ENCODE peak calls at places on chromosomes 2 and 18, in four cellular contexts. R, F, S and Z are unnamed samples. For H3K4me1, the result is how much of the 10 kb centered on the place peaks cover.

GRCh38 chr2:186755066-186755465 is 61.2 kb downstream of the FAM171B start:
- DNase-seq in S (no peak), F (no peak), R (no peak), Z (no peak)

GRCh38 chr2:219182331-219183150 is 4.5 kb downstream of the RETREG2 start:
- DNase-seq in R (no peak), S (no peak), F (no peak), Z (no peak)

GRCh38 chr18:46042571-46043123 is 29.4 kb downstream of the PSTPIP2 start:
- DNase-seq in S (peak), R (no peak), F (no peak), Z (no peak)

GRCh38 chr2:75190271-75190990 is 8.9 kb downstream of the TACR1 start:
- DNase-seq in R (no peak), F (no peak), S (no peak), Z (no peak)

GRCh38 chr18:10526211-10526949 is 553 bp downstream of the NAPG start:
- DNase-seq in R (peak), S (peak), F (peak), Z (peak)

GRCh38 chr2:80086831-80087230 is 217.7 kb downstream of the LRRTM1 start:
- DNase-seq in R (no peak), F (no peak), S (peak), Z (no peak)

GRCh38 chr2:202632682-202633081 is 2.1 kb upstream of the FAM117B start:
- DNase-seq in R (no peak), S (no peak), F (no peak), Z (no peak)

GRCh38 chr18:58288922-58289797 is 245.1 kb downstream of the NEDD4L start:
- DNase-seq in S (no peak), F (no peak), R (no peak), Z (no peak)

GRCh38 chr18:3593381-3593903 is 143.5 kb downstream of the TGIF1 start:
- DNase-seq in S (peak), R (no peak), F (no peak), Z (peak)

GRCh38 chr2:161005170-161005569 is 155.1 kb upstream of the TANK start:
- DNase-seq in S (no peak), R (no peak), F (no peak), Z (no peak)

GRCh38 chr2:233245406-233245805 is 6.1 kb upstream of the ATG16L1 start:
- DNase-seq in F (no peak), R (no peak), S (no peak), Z (peak)

DNA sequence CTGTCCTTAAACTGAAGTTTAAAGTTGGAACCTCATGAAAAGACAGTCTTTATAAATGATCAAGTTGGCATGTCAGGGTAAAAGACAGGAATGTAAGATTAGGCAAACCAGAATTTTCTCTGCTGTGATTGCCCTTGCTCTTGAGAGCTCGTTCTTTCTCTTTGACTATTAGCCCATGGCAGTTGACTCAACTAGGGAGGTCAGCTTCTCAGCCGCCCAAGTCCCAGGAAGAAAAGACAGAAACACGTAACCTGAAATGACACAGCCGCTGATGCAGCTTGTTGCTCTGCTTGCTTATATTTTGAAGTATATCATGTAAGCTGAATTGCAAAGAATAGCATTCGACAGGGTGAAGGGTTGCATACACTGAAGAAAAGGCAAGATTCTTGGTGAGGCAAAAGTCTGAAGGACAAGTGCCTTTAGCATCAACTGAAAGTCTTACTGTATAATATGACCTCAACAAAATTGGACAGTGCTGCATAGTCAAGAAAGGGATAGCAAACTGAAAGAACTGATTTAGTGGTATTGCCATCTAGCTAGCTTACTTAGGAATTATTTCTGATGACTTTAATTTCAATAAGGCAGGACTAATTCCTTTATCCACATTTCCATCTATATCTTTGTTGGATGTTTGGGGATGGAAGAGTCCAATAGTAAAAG is 54.7 kb downstream of the ARHGAP15 start:
- DNase-seq in R (no peak), S (no peak), F (no peak), Z (no peak)
- H3K4me3 ChIP-seq in R (no peak), S (no peak), F (no peak), Z (no peak)

GRCh38 chr2:41933585-41934322 is 114.1 kb upstream of the PKDCC start:
- DNase-seq in F (no peak), S (no peak), R (no peak), Z (no peak)
- H3K4me1 ChIP-seq in F (under half), S (under half), R (under half), Z (half or more)

GRCh38 chr2:88125924-88126771 is 1.7 kb downstream of the FABP1 start:
- DNase-seq in R (no peak), F (no peak), S (no peak), Z (no peak)
- H3K4me3 ChIP-seq in R (no peak), F (no peak), S (no peak), Z (peak)

GRCh38 chr2:47073217-47073616 is 81.9 kb downstream of the STPG4 start:
- DNase-seq in R (no peak), F (no peak), S (no peak), Z (no peak)

GRCh38 chr2:47072728-47073191 is 82.3 kb downstream of the STPG4 start:
- DNase-seq in R (no peak), S (no peak), F (no peak), Z (no peak)

GRCh38 chr2:47074691-47075090 is 80.4 kb downstream of the STPG4 start:
- DNase-seq in S (no peak), R (no peak), F (no peak), Z (no peak)

GRCh38 chr2:47072018-47072691 is 83.0 kb downstream of the STPG4 start:
- DNase-seq in S (peak), F (no peak), R (no peak), Z (no peak)

DNA sequence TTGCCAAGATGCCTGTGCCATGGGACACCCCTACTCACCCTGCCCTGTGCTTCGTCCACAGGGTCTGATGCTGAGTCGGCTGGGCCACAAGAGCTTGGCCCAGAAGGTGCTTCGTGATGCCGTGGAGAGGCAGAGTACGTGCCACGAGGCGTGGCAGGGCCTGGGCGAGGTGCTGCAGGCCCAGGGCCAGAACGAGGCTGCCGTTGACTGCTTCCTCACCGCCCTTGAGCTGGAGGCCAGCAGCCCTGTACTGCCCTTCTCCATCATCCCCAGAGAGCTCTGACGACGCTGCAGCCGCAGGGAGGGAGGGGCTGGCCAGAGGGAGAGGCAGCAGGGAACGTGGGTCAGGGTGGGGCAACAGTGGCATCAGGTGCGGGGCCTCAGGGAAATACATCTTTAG is 81.5 kb downstream of the STPG4 start:
- DNase-seq in S (no peak), R (no peak), F (no peak), Z (no peak)
- H3K4me1 ChIP-seq in S (under half), R (under half), F (under half), Z (half or more)

GRCh38 chr2:10300328-10300920 is 2.3 kb upstream of the HPCAL1 start:
- DNase-seq in R (no peak), S (no peak), F (no peak), Z (no peak)

GRCh38 chr2:10303174-10303633 is 500 bp downstream of the HPCAL1 start:
- DNase-seq in F (no peak), S (no peak), R (no peak), Z (no peak)

GRCh38 chr2:10300997-10301945 is 1.4 kb upstream of the HPCAL1 start:
- DNase-seq in R (no peak), S (no peak), F (no peak), Z (no peak)

GRCh38 chr2:10302479-10303173 is at the start of gene HPCAL1:
- DNase-seq in R (peak), F (peak), S (peak), Z (peak)

DNA sequence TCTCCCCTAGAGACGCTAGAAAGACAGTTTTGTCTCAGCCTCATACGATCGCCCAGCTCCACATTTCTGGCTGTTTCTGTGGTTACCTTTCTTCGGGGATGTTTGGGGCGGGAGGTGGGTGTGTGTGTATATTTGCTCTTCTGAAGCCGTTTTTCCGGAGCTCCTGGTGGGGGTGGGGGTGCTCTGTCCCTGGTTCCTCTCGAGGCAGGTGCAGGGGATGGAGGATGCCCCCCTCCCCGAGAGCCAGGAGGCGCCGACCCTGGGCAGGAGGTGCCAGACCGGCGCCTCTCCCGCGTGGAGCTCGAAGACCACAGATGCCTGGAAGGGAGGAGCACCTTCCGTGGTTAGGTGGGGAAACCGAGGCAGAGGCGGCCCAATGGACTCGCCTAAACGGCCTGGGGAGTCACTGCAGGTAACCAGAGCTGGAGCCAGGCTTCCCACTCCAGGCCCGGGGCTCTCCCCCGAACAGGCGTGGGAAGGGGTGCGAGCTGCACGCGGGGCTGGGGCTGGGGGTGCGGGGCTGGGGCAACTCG is 692 bp upstream of the HPCAL1 start:
- DNase-seq in S (peak), F (no peak), R (no peak), Z (peak)
- H3K4me3 ChIP-seq in S (peak), F (peak), R (peak), Z (peak)

GRCh38 chr2:10581990-10582389 is 107.8 kb downstream of the NOL10 start:
- DNase-seq in R (no peak), F (no peak), S (no peak), Z (no peak)
- H3K4me1 ChIP-seq in R (under half), F (under half), S (under half), Z (under half)

DNA sequence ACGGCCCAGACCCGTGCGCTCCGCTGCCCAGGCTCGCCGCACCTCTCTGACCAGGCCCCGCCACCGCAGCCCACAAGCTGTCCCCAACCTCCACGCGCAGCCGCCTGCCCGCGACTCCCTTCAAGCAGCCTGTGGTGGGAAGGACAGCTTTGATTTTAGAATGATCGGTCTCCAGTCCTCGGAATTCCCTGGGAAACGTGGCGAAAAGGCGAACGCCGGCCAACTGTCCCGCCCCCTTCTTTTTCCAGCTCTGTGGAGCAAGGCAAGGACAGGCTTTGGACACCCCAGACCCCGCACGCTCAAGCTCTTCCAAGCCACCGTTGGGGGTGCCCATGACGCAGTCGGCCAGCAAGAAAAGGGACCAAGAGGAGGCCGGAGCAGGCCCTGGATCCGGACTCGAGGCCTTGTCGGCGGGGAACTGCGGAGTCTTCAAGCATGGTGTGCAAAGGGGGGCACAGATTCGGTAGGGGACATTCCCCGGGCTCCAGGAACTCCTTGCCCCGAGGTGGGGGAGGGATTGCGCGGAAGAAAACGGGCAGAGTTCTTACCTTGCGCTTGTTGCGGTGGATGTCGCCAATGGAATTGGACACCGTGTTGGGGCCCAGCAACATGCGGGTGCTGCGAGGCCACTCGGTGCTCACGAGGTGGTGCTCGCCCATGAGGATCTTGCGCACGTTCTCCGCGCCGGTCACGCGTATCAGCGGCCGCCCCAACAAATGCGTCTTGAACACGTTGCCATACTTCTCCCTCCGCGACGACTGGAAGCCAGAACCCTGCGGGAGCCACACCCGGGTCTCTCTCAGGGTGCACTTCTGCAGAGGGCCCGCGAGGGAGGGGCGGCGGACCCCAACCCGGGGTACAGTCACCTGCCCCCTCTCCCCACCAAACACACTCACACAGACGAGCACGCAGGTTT is 4.0 kb downstream of the CYP26B1 start:
- DNase-seq in S (peak), R (peak), F (no peak), Z (no peak)
- H3K4me3 ChIP-seq in S (peak), R (no peak), F (no peak), Z (peak)